ENCODE peak calls at places on chromosomes 6 and 20, in ten cellular contexts. F, A, O, K, U, J, B, E, S and M are unnamed samples.

GRCh38 chr20:45407067-45407745 is 883 bp upstream of the DBNDD2 start:
- DNase-seq in F (no peak), A (peak; percentile 50), O (no peak), K (peak; percentile 41), U (peak; percentile 18), J (no peak), B (no peak), E (peak; percentile 84), S (no peak), M (no peak)

GRCh38 chr6:27280064-27280539 is 32.0 kb downstream of the POM121L2 start:
- DNase-seq in F (no peak), A (peak; percentile 59), O (no peak), K (peak; percentile 78), U (peak; percentile 73), J (no peak), B (no peak), E (no peak), S (peak; percentile 45), M (no peak)

GRCh38 chr6:149076355-149076734 is 241.2 kb upstream of the TAB2 start:
- DNase-seq in F (no peak), A (no peak), O (no peak), K (peak; percentile 26), U (no peak), J (no peak), B (no peak), E (no peak), S (no peak), M (no peak)

GRCh38 chr6:105898286-105898685 is 187.8 kb upstream of the PRDM1 start:
- DNase-seq in F (peak; percentile 49), A (peak; percentile 29), O (no peak), K (peak; percentile 38), U (peak; percentile 86), J (no peak), B (no peak), E (no peak), S (no peak), M (no peak)

GRCh38 chr6:14276667-14277404 is 159.3 kb downstream of the CD83 start:
- DNase-seq in F (no peak), A (no peak), O (no peak), K (peak; percentile 34), U (no peak), J (no peak), B (no peak), E (no peak), S (no peak), M (no peak)

GRCh38 chr6:68343901-68344300 is 291.2 kb upstream of the ADGRB3 start:
- DNase-seq in F (no peak), A (peak; percentile 51), O (no peak), K (peak; percentile 68), U (no peak), J (no peak), B (no peak), E (no peak), S (peak; percentile 46), M (no peak)

GRCh38 chr6:89637960-89638319 is 607 bp downstream of the LYRM2 start:
- DNase-seq in F (no peak), A (no peak), O (no peak), K (no peak), U (no peak), J (no peak), B (no peak), E (no peak), S (no peak), M (no peak)

GRCh38 chr20:31704225-31705119 is 18.2 kb downstream of the BCL2L1 start:
- DNase-seq in F (no peak), A (peak; percentile 81), O (no peak), K (peak; percentile 88), U (peak; percentile 78), J (peak; percentile 77), B (no peak), E (no peak), S (no peak), M (no peak)

GRCh38 chr6:143596857-143597256 is 80.9 kb upstream of the PHACTR2 start:
- DNase-seq in F (peak; percentile 92), A (peak; percentile 80), O (no peak), K (peak; percentile 82), U (no peak), J (no peak), B (no peak), E (no peak), S (no peak), M (no peak)

GRCh38 chr6:46098678-46099077 is 31.1 kb upstream of the ENPP4 start:
- DNase-seq in F (no peak), A (no peak), O (no peak), K (no peak), U (no peak), J (no peak), B (peak; percentile 56), E (no peak), S (peak; percentile 22), M (no peak)

GRCh38 chr6:107491791-107492674 is 2.1 kb downstream of the SOBP start:
- DNase-seq in F (peak; percentile 14), A (peak; percentile 63), O (no peak), K (peak; percentile 87), U (peak; percentile 58), J (no peak), B (peak; percentile 20), E (peak; percentile 81), S (peak; percentile 9), M (no peak)

GRCh38 chr6:168105813-168106660 is 27.0 kb upstream of the FRMD1 start:
- DNase-seq in F (no peak), A (no peak), O (no peak), K (no peak), U (no peak), J (no peak), B (no peak), E (no peak), S (peak; percentile 32), M (no peak)

GRCh38 chr6:112503210-112503609 is 156.1 kb downstream of the RFPL4B start:
- DNase-seq in F (no peak), A (no peak), O (no peak), K (no peak), U (no peak), J (peak; percentile 48), B (no peak), E (no peak), S (no peak), M (no peak)

GRCh38 chr20:51600016-51600420 is 57.5 kb upstream of the NFATC2 start:
- DNase-seq in F (no peak), A (no peak), O (no peak), K (no peak), U (no peak), J (no peak), B (no peak), E (no peak), S (no peak), M (no peak)

GRCh38 chr20:59864726-59865125 is 68.7 kb downstream of the SYCP2 start:
- DNase-seq in F (no peak), A (no peak), O (no peak), K (no peak), U (no peak), J (no peak), B (no peak), E (no peak), S (no peak), M (no peak)

GRCh38 chr20:20413801-20414200 is 45.9 kb downstream of the INSM1 start:
- DNase-seq in F (no peak), A (no peak), O (no peak), K (no peak), U (no peak), J (no peak), B (no peak), E (no peak), S (peak; percentile 48), M (no peak)

GRCh38 chr20:36385503-36385902 is 79.4 kb downstream of the DLGAP4 start:
- DNase-seq in F (no peak), A (no peak), O (no peak), K (no peak), U (no peak), J (no peak), B (no peak), E (no peak), S (no peak), M (no peak)

GRCh38 chr20:22536141-22536828 is 48.1 kb downstream of the FOXA2 start:
- DNase-seq in F (no peak), A (no peak), O (no peak), K (no peak), U (no peak), J (no peak), B (no peak), E (no peak), S (no peak), M (no peak)

GRCh38 chr6:166277021-166277420 is 31.2 kb downstream of the PRR18 start:
- DNase-seq in F (peak; percentile 26), A (no peak), O (no peak), K (no peak), U (no peak), J (no peak), B (peak; percentile 65), E (no peak), S (no peak), M (no peak)